ENCODE peak calls at places on chromosomes 11 and 22, in six cellular contexts. One of them, this sample, is unnamed.

GRCh38 chr11:28110839-28111235 is 2.6 kb downstream of the METTL15 start:
- DNase-seq in prostate gland: no peak
- DNase-seq in testis: no peak
- DNase-seq in HCT116: no peak
- DNase-seq in esophagus muscularis mucosa: no peak
- DNase-seq in stomach: no peak
- DNase-seq in this sample: no peak

GRCh38 chr22:44245867-44246266 is 65.1 kb downstream of the PARVG start:
- DNase-seq in testis: no peak
- DNase-seq in prostate gland: no peak
- DNase-seq in stomach: peak; percentile 20
- DNase-seq in esophagus muscularis mucosa: peak; percentile 70
- DNase-seq in HCT116: no peak
- DNase-seq in this sample: no peak

GRCh38 chr11:73749118-73749517 is 11.8 kb downstream of the RAB6A start:
- DNase-seq in stomach: no peak
- DNase-seq in esophagus muscularis mucosa: no peak
- DNase-seq in HCT116: no peak
- DNase-seq in prostate gland: no peak
- DNase-seq in testis: no peak
- DNase-seq in this sample: no peak

GRCh38 chr22:47940211-47940610 is 1177.8 kb downstream of the TBC1D22A start:
- DNase-seq in stomach: no peak
- DNase-seq in HCT116: no peak
- DNase-seq in esophagus muscularis mucosa: peak; percentile 90
- DNase-seq in testis: no peak
- DNase-seq in prostate gland: no peak
- DNase-seq in this sample: no peak

GRCh38 chr11:115580927-115581680 is 76.9 kb upstream of the CADM1 start:
- DNase-seq in testis: no peak
- DNase-seq in esophagus muscularis mucosa: no peak
- DNase-seq in HCT116: no peak
- DNase-seq in stomach: peak; percentile 51
- DNase-seq in prostate gland: no peak
- DNase-seq in this sample: no peak

GRCh38 chr11:116202922-116203321 is 569.9 kb downstream of the BUD13 start:
- DNase-seq in HCT116: no peak
- DNase-seq in stomach: no peak
- DNase-seq in testis: no peak
- DNase-seq in esophagus muscularis mucosa: no peak
- DNase-seq in prostate gland: no peak
- DNase-seq in this sample: no peak

GRCh38 chr11:86719781-86720463 is 47.5 kb upstream of the ME3 start:
- DNase-seq in prostate gland: no peak
- DNase-seq in HCT116: no peak
- DNase-seq in stomach: no peak
- DNase-seq in testis: no peak
- DNase-seq in esophagus muscularis mucosa: no peak
- DNase-seq in this sample: no peak

GRCh38 chr11:11532574-11532973 is 89.2 kb downstream of the GALNT18 start:
- DNase-seq in testis: no peak
- DNase-seq in prostate gland: no peak
- DNase-seq in HCT116: no peak
- DNase-seq in stomach: no peak
- DNase-seq in esophagus muscularis mucosa: no peak
- DNase-seq in this sample: no peak

GRCh38 chr11:44555031-44555800 is 10.2 kb upstream of the CD82 start:
- DNase-seq in stomach: no peak
- DNase-seq in prostate gland: no peak
- DNase-seq in testis: no peak
- DNase-seq in HCT116: no peak
- DNase-seq in esophagus muscularis mucosa: no peak
- DNase-seq in this sample: no peak

GRCh38 chr22:39177456-39177775 is 24.9 kb upstream of the CBX7 start:
- DNase-seq in esophagus muscularis mucosa: no peak
- DNase-seq in stomach: no peak
- DNase-seq in HCT116: no peak
- DNase-seq in testis: no peak
- DNase-seq in prostate gland: no peak
- DNase-seq in this sample: no peak

GRCh38 chr22:24284747-24285203 is 14.1 kb downstream of the SPECC1L start:
- DNase-seq in esophagus muscularis mucosa: no peak
- DNase-seq in testis: no peak
- DNase-seq in stomach: no peak
- DNase-seq in HCT116: peak; percentile 70
- DNase-seq in prostate gland: no peak
- DNase-seq in this sample: no peak

GRCh38 chr11:7906481-7906880 is 24.6 kb downstream of the OR10A6 start:
- DNase-seq in HCT116: no peak
- DNase-seq in prostate gland: no peak
- DNase-seq in testis: no peak
- DNase-seq in esophagus muscularis mucosa: no peak
- DNase-seq in stomach: no peak
- DNase-seq in this sample: no peak

GRCh38 chr22:33772793-33773192 is 147.5 kb downstream of the LARGE1 start:
- DNase-seq in testis: no peak
- DNase-seq in esophagus muscularis mucosa: no peak
- DNase-seq in prostate gland: no peak
- DNase-seq in stomach: no peak
- DNase-seq in HCT116: no peak
- DNase-seq in this sample: no peak

GRCh38 chr11:71434576-71435130 is 13.5 kb downstream of the DHCR7 start:
- DNase-seq in prostate gland: no peak
- DNase-seq in HCT116: no peak
- DNase-seq in esophagus muscularis mucosa: no peak
- DNase-seq in testis: no peak
- DNase-seq in stomach: no peak
- DNase-seq in this sample: no peak

GRCh38 chr22:30208631-30209603 is 37.6 kb downstream of the LIF start:
- DNase-seq in esophagus muscularis mucosa: no peak
- DNase-seq in HCT116: no peak
- DNase-seq in prostate gland: no peak
- DNase-seq in testis: peak; percentile 81
- DNase-seq in stomach: peak; percentile 75
- DNase-seq in this sample: peak; percentile 88

GRCh38 chr11:29271616-29272015 is 745.2 kb downstream of the KCNA4 start:
- DNase-seq in esophagus muscularis mucosa: no peak
- DNase-seq in prostate gland: no peak
- DNase-seq in HCT116: no peak
- DNase-seq in stomach: no peak
- DNase-seq in testis: no peak
- DNase-seq in this sample: no peak

GRCh38 chr11:12556788-12557384 is 117.3 kb upstream of the TEAD1 start:
- DNase-seq in HCT116: peak; percentile 12
- DNase-seq in esophagus muscularis mucosa: peak; percentile 93
- DNase-seq in testis: peak; percentile 76
- DNase-seq in stomach: peak; percentile 80
- DNase-seq in prostate gland: no peak
- DNase-seq in this sample: peak; percentile 81

GRCh38 chr11:108034952-108035351 is 26.3 kb downstream of the CUL5 start:
- DNase-seq in testis: no peak
- DNase-seq in esophagus muscularis mucosa: no peak
- DNase-seq in HCT116: no peak
- DNase-seq in stomach: no peak
- DNase-seq in prostate gland: no peak
- DNase-seq in this sample: no peak

GRCh38 chr22:19522190-19522880 is 1.9 kb downstream of the CLDN5 start:
- DNase-seq in prostate gland: no peak
- DNase-seq in esophagus muscularis mucosa: no peak
- DNase-seq in testis: no peak
- DNase-seq in stomach: no peak
- DNase-seq in HCT116: no peak
- DNase-seq in this sample: no peak

GRCh38 chr11:119028346-119029068 is 2.2 kb downstream of the SLC37A4 start:
- DNase-seq in HCT116: no peak
- DNase-seq in testis: no peak
- DNase-seq in stomach: no peak
- DNase-seq in esophagus muscularis mucosa: no peak
- DNase-seq in prostate gland: no peak
- DNase-seq in this sample: no peak

GRCh38 chr11:8839306-8839956 is 71.6 kb upstream of the AKIP1 start:
- DNase-seq in testis: no peak
- DNase-seq in prostate gland: no peak
- DNase-seq in stomach: no peak
- DNase-seq in HCT116: no peak
- DNase-seq in esophagus muscularis mucosa: no peak
- DNase-seq in this sample: no peak

GRCh38 chr11:117230981-117231636 is 764 bp downstream of the PCSK7 start:
- DNase-seq in esophagus muscularis mucosa: no peak
- DNase-seq in testis: no peak
- DNase-seq in stomach: no peak
- DNase-seq in prostate gland: no peak
- DNase-seq in HCT116: no peak
- DNase-seq in this sample: no peak

GRCh38 chr11:639324-639977 is 2.4 kb downstream of the DRD4 start:
- DNase-seq in esophagus muscularis mucosa: no peak
- DNase-seq in stomach: no peak
- DNase-seq in testis: no peak
- DNase-seq in HCT116: no peak
- DNase-seq in prostate gland: no peak
- DNase-seq in this sample: no peak

GRCh38 chr11:46288451-46288850 is 11.0 kb downstream of the CREB3L1 start:
- DNase-seq in prostate gland: no peak
- DNase-seq in HCT116: no peak
- DNase-seq in testis: no peak
- DNase-seq in stomach: no peak
- DNase-seq in esophagus muscularis mucosa: no peak
- DNase-seq in this sample: no peak

GRCh38 chr11:57392421-57393105 is 2.1 kb upstream of the PRG2 start:
- DNase-seq in HCT116: no peak
- DNase-seq in esophagus muscularis mucosa: no peak
- DNase-seq in prostate gland: no peak
- DNase-seq in testis: no peak
- DNase-seq in stomach: no peak
- DNase-seq in this sample: no peak

GRCh38 chr22:42026705-42027104 is 28.1 kb downstream of the WBP2NL start:
- DNase-seq in prostate gland: no peak
- DNase-seq in esophagus muscularis mucosa: no peak
- DNase-seq in testis: no peak
- DNase-seq in stomach: no peak
- DNase-seq in HCT116: no peak
- DNase-seq in this sample: no peak

DNA sequence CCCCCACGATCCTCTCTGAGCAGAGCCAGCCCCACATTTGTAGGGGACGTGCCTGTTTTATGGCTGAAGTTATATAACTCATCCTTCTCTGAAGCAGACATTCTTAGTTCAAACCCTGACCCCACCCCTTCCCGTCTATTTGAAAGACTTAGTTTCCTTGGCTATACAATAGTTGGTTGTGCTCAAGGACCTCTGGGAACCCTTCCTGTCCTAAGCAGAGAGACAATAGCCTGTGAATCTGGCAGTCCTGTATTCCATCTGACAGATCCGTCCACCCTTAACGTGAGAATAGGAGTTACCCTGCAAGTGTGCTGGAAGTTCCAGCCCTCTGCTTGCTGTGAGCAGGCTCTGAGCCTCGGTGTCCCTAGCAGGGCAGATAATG is 75.2 kb downstream of the MN1 start:
- DNase-seq in HCT116: no peak
- DNase-seq in prostate gland: no peak
- DNase-seq in testis: no peak
- DNase-seq in esophagus muscularis mucosa: no peak
- DNase-seq in stomach: no peak
- DNase-seq in this sample: no peak
- H3K4me3 ChIP-seq in HCT116: peak overlapping the region; percentile 26
- H3K4me3 ChIP-seq in prostate gland: no peak overlapping the region
- H3K4me3 ChIP-seq in testis: no peak overlapping the region
- H3K4me3 ChIP-seq in esophagus muscularis mucosa: no peak overlapping the region
- H3K4me3 ChIP-seq in stomach: no peak overlapping the region
- H3K4me3 ChIP-seq in this sample: no peak overlapping the region

DNA sequence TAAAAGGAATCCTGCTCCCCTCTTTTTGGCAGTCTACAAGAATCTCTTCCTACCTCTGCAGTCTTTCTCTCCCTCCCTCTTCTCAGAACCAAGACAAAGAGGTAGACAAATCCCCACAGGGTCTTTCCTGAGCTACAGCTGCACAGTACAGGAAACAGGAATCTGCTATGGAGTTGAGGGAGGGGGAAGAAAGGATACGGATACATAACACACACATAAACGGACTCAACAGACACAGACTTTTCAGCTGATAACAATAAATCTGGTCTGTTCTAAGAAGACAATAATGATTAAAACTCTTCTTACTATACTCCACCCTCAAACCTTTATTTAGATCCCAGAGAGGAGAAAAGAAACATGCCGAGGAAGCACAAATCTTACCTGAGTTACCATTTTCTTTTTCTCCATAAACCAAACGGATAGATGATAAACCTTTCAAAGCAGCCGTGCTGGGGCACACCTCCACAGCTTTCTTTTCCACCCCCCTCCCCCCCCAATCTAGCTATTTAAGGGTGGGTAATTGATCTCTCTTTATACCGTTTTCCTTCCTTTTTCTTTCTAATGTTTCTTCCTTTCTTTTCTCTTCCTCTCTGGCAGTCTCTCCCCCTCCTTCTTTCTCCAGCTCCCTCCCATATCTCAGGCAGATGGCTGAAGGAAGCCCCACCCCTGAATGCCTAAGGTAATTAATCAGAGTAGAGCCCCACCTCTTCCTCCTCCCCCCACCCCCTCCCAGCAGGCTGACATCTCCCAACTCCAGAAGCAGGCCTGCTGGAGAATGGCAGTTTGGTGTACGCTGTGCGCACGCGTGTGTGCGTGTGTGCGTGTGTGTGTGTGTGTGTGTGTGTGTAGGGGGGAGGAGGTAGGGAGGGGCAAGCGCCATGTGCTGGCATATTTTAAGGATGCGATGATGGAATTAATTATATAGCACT is 122.4 kb downstream of the APOL5 start:
- DNase-seq in stomach: peak; percentile 72
- DNase-seq in HCT116: peak; percentile 95
- DNase-seq in esophagus muscularis mucosa: peak; percentile 98
- DNase-seq in prostate gland: peak; percentile 82
- DNase-seq in testis: peak; percentile 89
- DNase-seq in this sample: peak; percentile 90
- TF ChIP-seq POLR2A in stomach: no peak
- TF ChIP-seq POLR2A in HCT116: no peak
- TF ChIP-seq POLR2A in esophagus muscularis mucosa: no peak
- TF ChIP-seq POLR2A in prostate gland: peak; percentile 39
- TF ChIP-seq POLR2A in testis: no peak
- TF ChIP-seq POLR2A in this sample: peak; percentile 31

GRCh38 chr22:49666146-49666809 is 161.4 kb downstream of the BRD1 start:
- DNase-seq in stomach: no peak
- DNase-seq in testis: no peak
- DNase-seq in esophagus muscularis mucosa: no peak
- DNase-seq in HCT116: no peak
- DNase-seq in prostate gland: no peak
- DNase-seq in this sample: no peak
- H3K27ac ChIP-seq in stomach: peak overlapping the region; percentile 26
- H3K27ac ChIP-seq in testis: no peak overlapping the region
- H3K27ac ChIP-seq in esophagus muscularis mucosa: no peak overlapping the region
- H3K27ac ChIP-seq in HCT116: no peak overlapping the region
- H3K27ac ChIP-seq in prostate gland: no peak overlapping the region
- H3K27ac ChIP-seq in this sample: peak overlapping the region; percentile 35

DNA sequence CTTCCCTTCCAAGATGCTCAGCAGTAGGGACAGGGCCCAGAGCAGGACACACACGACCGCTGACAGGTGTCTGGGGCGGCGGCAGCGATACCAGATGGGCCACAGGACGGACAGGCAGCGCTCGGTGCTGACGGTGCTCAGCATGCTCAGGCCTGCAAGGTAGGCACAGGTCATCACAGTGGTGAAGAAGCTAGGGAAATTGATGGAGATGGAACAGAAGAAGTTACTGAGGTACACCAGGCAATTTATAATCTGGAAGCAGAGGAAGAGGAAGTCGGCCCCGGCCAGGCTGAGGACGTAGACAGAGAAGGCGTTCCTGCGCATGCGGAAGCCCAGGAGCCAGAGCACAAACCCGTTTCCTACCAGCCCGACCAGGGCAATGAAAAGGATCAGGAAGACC is 4.6 kb downstream of the MRGPRX2 start:
- DNase-seq in esophagus muscularis mucosa: no peak
- DNase-seq in testis: no peak
- DNase-seq in stomach: no peak
- DNase-seq in HCT116: no peak
- DNase-seq in prostate gland: no peak
- DNase-seq in this sample: no peak
- H3K4me3 ChIP-seq in esophagus muscularis mucosa: no peak overlapping the region
- H3K4me3 ChIP-seq in testis: no peak overlapping the region
- H3K4me3 ChIP-seq in stomach: no peak overlapping the region
- H3K4me3 ChIP-seq in HCT116: no peak overlapping the region
- H3K4me3 ChIP-seq in prostate gland: no peak overlapping the region
- H3K4me3 ChIP-seq in this sample: no peak overlapping the region